ENCODE peak calls at places on chromosomes 6 and 20, in ten cellular contexts. K is fibroblast of lung; I is central memory CD4-positive, alpha-beta T cell; T is SW480; R is iPS-NIHi11; Z is RWPE1; V is MM.1S; C is posterior cingulate gyrus; W is Caki2; M is T-helper 1 cell. G is an unnamed sample.
A peak's percentile ranks its signal among the peaks of the same experiment; 100 is the strongest.

GRCh38 chr20:40760399-40760798 is 71.4 kb upstream of the MAFB start:
- DNase-seq in K (no peak), I (no peak), T (no peak), R (no peak), Z (no peak), V (no peak), C (no peak), W (no peak), M (no peak), G (no peak)

GRCh38 chr6:50602191-50602810 is 111.0 kb upstream of the TFAP2D start:
- DNase-seq in K (peak; percentile 51), I (peak; percentile 0), T (peak; percentile 19), R (peak; percentile 19), Z (peak; percentile 8), V (peak; percentile 19), C (no peak), W (peak; percentile 23), M (peak; percentile 1), G (no peak)

GRCh38 chr20:57672164-57672563 is 37.7 kb downstream of the PMEPA1 start:
- DNase-seq in K (peak; percentile 57), I (no peak), T (no peak), R (no peak), Z (no peak), V (no peak), C (peak; percentile 90), W (no peak), M (no peak), G (peak; percentile 43)

GRCh38 chr20:13341737-13342393 is 120.8 kb downstream of the ISM1 start:
- DNase-seq in K (peak; percentile 19), I (no peak), T (no peak), R (no peak), Z (no peak), V (no peak), C (no peak), W (no peak), M (no peak), G (no peak)

GRCh38 chr20:19269737-19270325 is 57.4 kb downstream of the SLC24A3 start:
- DNase-seq in K (peak; percentile 58), I (no peak), T (no peak), R (no peak), Z (no peak), V (no peak), C (no peak), W (no peak), M (no peak), G (no peak)

GRCh38 chr6:74577619-74578018 is 628.2 kb downstream of the COL12A1 start:
- DNase-seq in K (no peak), I (no peak), T (no peak), R (no peak), Z (no peak), V (no peak), C (no peak), W (no peak), M (no peak), G (no peak)

GRCh38 chr20:55264825-55265224 is 740.5 kb downstream of the CBLN4 start:
- DNase-seq in K (no peak), I (no peak), T (no peak), R (no peak), Z (no peak), V (no peak), C (no peak), W (no peak), M (no peak), G (no peak)

GRCh38 chr6:107515955-107516354 is 26.0 kb downstream of the SOBP start:
- DNase-seq in K (no peak), I (no peak), T (no peak), R (no peak), Z (no peak), V (no peak), C (no peak), W (no peak), M (no peak), G (no peak)

GRCh38 chr6:5638666-5639065 is 368.1 kb downstream of the NRN1 start:
- DNase-seq in K (no peak), I (no peak), T (no peak), R (no peak), Z (no peak), V (no peak), C (peak; percentile 93), W (no peak), M (no peak), G (no peak)

GRCh38 chr20:11401988-11402387 is 515.7 kb upstream of the BTBD3 start:
- DNase-seq in K (no peak), I (no peak), T (no peak), R (no peak), Z (no peak), V (peak; percentile 46), C (no peak), W (no peak), M (no peak), G (no peak)

GRCh38 chr6:41732149-41732548 is 3.3 kb downstream of the TFEB start:
- DNase-seq in K (no peak), I (no peak), T (no peak), R (no peak), Z (no peak), V (no peak), C (no peak), W (no peak), M (no peak), G (no peak)

GRCh38 chr6:150749091-150749670 is 116.3 kb upstream of the MTHFD1L start:
- DNase-seq in K (no peak), I (no peak), T (no peak), R (no peak), Z (no peak), V (no peak), C (no peak), W (no peak), M (no peak), G (no peak)

GRCh38 chr6:153044295-153044694 is 41.8 kb upstream of the MTRF1L start:
- DNase-seq in K (peak; percentile 11), I (no peak), T (no peak), R (no peak), Z (no peak), V (no peak), C (no peak), W (no peak), M (no peak), G (no peak)

GRCh38 chr6:163940705-163941470 is 526.4 kb downstream of the QKI start:
- DNase-seq in K (peak; percentile 2), I (no peak), T (no peak), R (no peak), Z (no peak), V (no peak), C (no peak), W (no peak), M (no peak), G (no peak)

GRCh38 chr6:121597654-121598053 is 162.2 kb downstream of the GJA1 start:
- DNase-seq in K (peak; percentile 60), I (no peak), T (no peak), R (no peak), Z (peak; percentile 6), V (no peak), C (no peak), W (peak; percentile 28), M (no peak), G (no peak)

GRCh38 chr6:30741789-30742315 is 635 bp downstream of the FLOT1 start:
- DNase-seq in K (no peak), I (no peak), T (peak; percentile 41), R (no peak), Z (no peak), V (no peak), C (peak; percentile 55), W (no peak), M (no peak), G (no peak)

GRCh38 chr6:44219053-44219814 is 2.5 kb downstream of the MYMX start:
- DNase-seq in K (peak; percentile 63), I (no peak), T (peak; percentile 69), R (peak; percentile 80), Z (no peak), V (peak; percentile 84), C (peak; percentile 94), W (peak; percentile 81), M (no peak), G (peak; percentile 25)

GRCh38 chr20:40472905-40473304 is 216.1 kb downstream of the MAFB start:
- DNase-seq in K (no peak), I (no peak), T (no peak), R (no peak), Z (no peak), V (no peak), C (no peak), W (no peak), M (no peak), G (no peak)

GRCh38 chr6:96089173-96089572 is 73.4 kb downstream of the FUT9 start:
- DNase-seq in K (no peak), I (no peak), T (no peak), R (peak; percentile 26), Z (no peak), V (no peak), C (no peak), W (peak; percentile 27), M (no peak), G (no peak)

GRCh38 chr20:35005463-35005961 is 49.8 kb downstream of the MYH7B start:
- DNase-seq in K (no peak), I (no peak), T (no peak), R (peak; percentile 9), Z (no peak), V (no peak), C (peak; percentile 76), W (no peak), M (no peak), G (no peak)

GRCh38 chr6:122845916-122846632 is 57.0 kb downstream of the SMPDL3A start:
- DNase-seq in K (peak; percentile 32), I (no peak), T (no peak), R (no peak), Z (no peak), V (no peak), C (no peak), W (peak; percentile 30), M (no peak), G (no peak)

GRCh38 chr20:37316116-37316774 is 26.8 kb downstream of the MANBAL start:
- DNase-seq in K (no peak), I (no peak), T (no peak), R (no peak), Z (no peak), V (no peak), C (peak; percentile 62), W (no peak), M (peak; percentile 58), G (no peak)

GRCh38 chr20:18360601-18361000 is 72.3 kb downstream of the ZNF133 start:
- DNase-seq in K (no peak), I (no peak), T (no peak), R (no peak), Z (peak; percentile 8), V (peak; percentile 79), C (peak; percentile 40), W (no peak), M (no peak), G (no peak)

GRCh38 chr6:26327450-26328264 is 37.3 kb upstream of the BTN3A2 start:
- DNase-seq in K (peak; percentile 83), I (peak; percentile 48), T (peak; percentile 40), R (no peak), Z (no peak), V (no peak), C (peak; percentile 86), W (peak; percentile 92), M (peak; percentile 58), G (no peak)

GRCh38 chr6:107489636-107490567 is at the start of gene SOBP:
- DNase-seq in K (peak; percentile 53), I (no peak), T (peak; percentile 58), R (peak; percentile 71), Z (peak; percentile 14), V (peak; percentile 19), C (peak; percentile 95), W (peak; percentile 33), M (peak; percentile 16), G (peak; percentile 70)

GRCh38 chr20:31747640-31748039 is 8.6 kb downstream of the TPX2 start:
- DNase-seq in K (peak; percentile 88), I (no peak), T (no peak), R (no peak), Z (no peak), V (no peak), C (no peak), W (no peak), M (no peak), G (no peak)

GRCh38 chr6:144678844-144679243 is 393.7 kb downstream of the UTRN start:
- DNase-seq in K (peak; percentile 60), I (no peak), T (no peak), R (no peak), Z (no peak), V (no peak), C (no peak), W (no peak), M (no peak), G (no peak)

GRCh38 chr6:166679566-166679965 is 52.5 kb upstream of the RPS6KA2 start:
- DNase-seq in K (no peak), I (no peak), T (no peak), R (no peak), Z (no peak), V (no peak), C (peak; percentile 81), W (no peak), M (no peak), G (no peak)

G was measured in nucleus accumbens.